ENCODE peak calls at places on chromosome 12, in seven cellular contexts. D is IMR-90, Z is transverse colon, C is A549, X is NB4, A is gastrocnemius medialis, H is HCT116. F is an unnamed sample.

GRCh38 chr12:47078733-47079364 is 572 bp upstream of the PCED1B start:
- DNase-seq in H (no peak), Z (peak; percentile 45), A (no peak), X (no peak), D (peak; percentile 37), C (peak; percentile 57), F (peak; percentile 87)

GRCh38 chr12:49322708-49323523 is at the start of gene TROAP:
- DNase-seq in C (peak; percentile 99), D (peak; percentile 97), H (peak; percentile 97), A (peak; percentile 96), Z (peak; percentile 98), X (peak; percentile 99), F (peak; percentile 99)

GRCh38 chr12:20601668-20602280 is 93.4 kb upstream of the SLCO1C1 start:
- DNase-seq in A (no peak), D (peak; percentile 73), X (peak; percentile 68), C (peak; percentile 18), Z (no peak), H (peak; percentile 46), F (no peak)

GRCh38 chr12:131388164-131388795 is 322.6 kb upstream of the SFSWAP start:
- DNase-seq in X (no peak), Z (no peak), C (no peak), H (no peak), D (no peak), A (no peak), F (no peak)

GRCh38 chr12:26748741-26749431 is 84.1 kb downstream of the ITPR2 start:
- DNase-seq in D (peak; percentile 70), C (no peak), X (peak; percentile 43), A (no peak), H (no peak), Z (no peak), F (no peak)

GRCh38 chr12:81365284-81365683 is 287.4 kb downstream of the ACSS3 start:
- DNase-seq in C (no peak), X (no peak), Z (no peak), H (no peak), A (no peak), D (no peak), F (no peak)

GRCh38 chr12:57124259-57124877 is 3.9 kb upstream of the LRP1 start:
- DNase-seq in H (peak; percentile 56), A (peak; percentile 60), C (peak; percentile 84), X (peak; percentile 81), Z (peak; percentile 84), D (peak; percentile 69), F (peak; percentile 88)

GRCh38 chr12:93352321-93352720 is 25.4 kb upstream of the NUDT4 start:
- DNase-seq in H (no peak), A (no peak), X (no peak), D (no peak), Z (no peak), C (no peak), F (no peak)

GRCh38 chr12:47534695-47535094 is 171.1 kb downstream of the RPAP3 start:
- DNase-seq in X (peak; percentile 27), D (peak; percentile 32), H (no peak), Z (no peak), C (no peak), A (no peak), F (no peak)

GRCh38 chr12:111034148-111034910 is 114.0 kb upstream of the MYL2 start:
- DNase-seq in H (no peak), D (no peak), A (no peak), C (no peak), Z (no peak), X (no peak), F (no peak)
- H3K4me3 ChIP-seq in H (no peak within 1 kb of the TSS), D (no peak within 1 kb of the TSS), A (peak within 1 kb of the TSS; percentile 39), C (peak within 1 kb of the TSS; percentile 61), Z (peak within 1 kb of the TSS; percentile 37), X (no peak within 1 kb of the TSS), F (peak within 1 kb of the TSS; percentile 36)

GRCh38 chr12:53004582-53004981 is 1.7 kb upstream of the EIF4B start:
- DNase-seq in A (no peak), H (no peak), D (peak; percentile 24), C (no peak), Z (no peak), X (peak; percentile 30), F (no peak)

GRCh38 chr12:53006810-53007742 is 820 bp downstream of the EIF4B start:
- DNase-seq in A (peak; percentile 70), H (peak; percentile 34), X (peak; percentile 93), D (peak; percentile 55), C (peak; percentile 88), Z (peak; percentile 79), F (peak; percentile 85)

GRCh38 chr12:53005215-53005985 is 856 bp upstream of the EIF4B start:
- DNase-seq in C (no peak), D (no peak), X (peak; percentile 42), A (peak; percentile 23), H (no peak), Z (no peak), F (peak; percentile 68)

GRCh38 chr12:53004178-53004577 is 2.1 kb upstream of the EIF4B start:
- DNase-seq in Z (no peak), X (no peak), A (no peak), D (no peak), H (no peak), C (no peak), F (no peak)

DNA sequence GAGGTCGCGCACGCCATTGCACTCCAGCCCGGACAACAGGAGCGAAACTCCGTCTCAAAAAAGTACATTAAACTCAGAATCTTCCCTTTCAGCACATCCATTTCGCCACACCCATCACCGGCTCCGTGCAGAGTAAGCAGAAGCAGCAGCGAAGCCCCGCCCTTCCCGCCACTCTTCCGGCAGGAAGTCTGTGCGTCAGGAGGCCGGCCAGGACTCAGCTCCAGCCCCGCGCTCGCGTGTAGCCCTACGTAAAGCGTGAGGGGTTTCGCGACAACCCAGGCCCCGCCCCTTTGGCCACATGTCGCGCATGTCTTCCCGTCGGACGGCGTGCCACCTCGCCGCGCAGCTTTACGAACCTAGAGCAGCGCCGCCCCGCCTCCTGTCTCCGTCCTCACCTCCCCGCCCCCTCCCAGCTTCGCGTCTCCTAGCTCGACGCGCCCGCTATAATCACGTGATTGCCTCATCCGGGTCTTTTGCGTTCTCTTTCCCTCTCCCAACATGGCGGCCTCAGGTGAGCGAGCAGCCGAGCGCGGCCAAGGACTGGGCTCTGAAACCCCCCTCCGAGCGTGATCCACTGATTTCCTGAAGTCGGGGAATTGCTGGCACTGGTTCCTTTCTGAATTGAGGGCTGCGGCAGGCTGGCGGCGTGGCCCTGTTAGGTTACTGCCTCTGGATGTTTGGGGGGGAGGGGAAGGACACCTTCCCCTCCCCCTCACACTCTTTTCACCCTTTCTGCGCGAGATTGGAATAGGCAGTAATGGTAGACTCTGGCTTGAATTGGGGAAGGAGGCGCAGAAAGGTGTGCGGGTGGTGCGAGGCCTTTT is at the start of gene EIF4B:
- DNase-seq in Z (peak; percentile 100), D (peak; percentile 100), C (peak; percentile 96), H (peak; percentile 99), A (peak; percentile 100), X (peak; percentile 100), F (peak; percentile 100)
- TF ChIP-seq POLR2A in Z (peak; percentile 71), D (peak; percentile 81), C (peak; percentile 63), H (peak; percentile 45), A (peak; percentile 87), X (peak; percentile 39), F (peak; percentile 74)

GRCh38 chr12:103672401-103673119 is 85.5 kb downstream of the STAB2 start:
- DNase-seq in H (no peak), Z (peak; percentile 27), A (no peak), D (peak; percentile 30), C (no peak), X (no peak), F (no peak)
- H3K4me3 ChIP-seq in H (no peak overlapping the region), Z (no peak overlapping the region), A (no peak overlapping the region), D (no peak overlapping the region), C (no peak overlapping the region), X (no peak overlapping the region), F (no peak overlapping the region)

GRCh38 chr12:108337235-108338223 is 1.6 kb downstream of the CMKLR1 start:
- DNase-seq in Z (no peak), H (peak; percentile 21), X (peak; percentile 69), A (no peak), D (peak; percentile 8), C (peak; percentile 60), F (no peak)

GRCh38 chr12:108340037-108340436 is 926 bp upstream of the CMKLR1 start:
- DNase-seq in A (no peak), Z (no peak), D (no peak), X (no peak), H (no peak), C (no peak), F (no peak)

GRCh38 chr12:108341356-108341755 is 2.2 kb upstream of the CMKLR1 start:
- DNase-seq in H (no peak), Z (no peak), C (no peak), X (peak; percentile 61), A (no peak), D (no peak), F (no peak)

GRCh38 chr12:108341854-108342847 is 3.0 kb upstream of the CMKLR1 start:
- DNase-seq in Z (no peak), C (no peak), X (no peak), D (no peak), H (no peak), A (no peak), F (no peak)

GRCh38 chr12:108338915-108339657 is at the start of gene CMKLR1:
- DNase-seq in D (no peak), X (peak; percentile 63), Z (peak; percentile 32), H (no peak), A (peak; percentile 31), C (no peak), F (peak; percentile 82)
- TF ChIP-seq POLR2A in D (no peak), X (no peak), Z (peak; percentile 32), H (no peak), A (no peak), C (no peak), F (no peak)

DNA sequence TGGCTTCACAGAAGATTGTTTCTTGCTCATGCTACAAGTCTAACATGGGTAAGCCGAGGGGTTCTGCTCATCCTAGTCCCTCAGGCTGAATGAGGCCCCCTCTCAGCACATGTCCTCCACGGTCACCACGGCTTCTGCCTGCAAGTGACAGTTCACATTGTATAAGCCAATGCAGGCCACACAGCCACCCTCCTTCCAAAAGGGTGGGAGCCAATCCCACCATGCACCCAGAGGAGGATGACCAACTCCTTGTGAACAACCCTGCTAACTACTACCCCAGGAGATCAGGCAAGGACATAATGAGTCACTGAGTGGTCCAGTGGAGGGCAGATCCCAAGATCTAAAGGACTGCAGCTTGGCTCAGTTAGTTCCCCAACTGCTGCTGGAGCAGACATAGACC is 6.1 kb downstream of the SPRING1 start:
- DNase-seq in D (no peak), H (no peak), X (no peak), A (no peak), Z (no peak), C (no peak), F (no peak)
- H3K4me3 ChIP-seq in D (no peak overlapping the region), H (no peak overlapping the region), X (no peak overlapping the region), A (no peak overlapping the region), Z (no peak overlapping the region), C (no peak overlapping the region), F (no peak overlapping the region)

F was measured in sigmoid colon.